ENCODE peak calls at places on chromosomes 12 and 14, in nine cellular contexts. One of them, this sample, is unnamed.

GRCh38 chr12:95763809-95764253 is 26.7 kb downstream of the NTN4 start:
- DNase-seq in heart left ventricle: peak
- DNase-seq in cortex of kidney: no peak
- DNase-seq in activated CD8-positive, alpha-beta memory T cell treated with anti-CD3 and anti-CD28 coated beads, Interleukin-2, amount 10 ng/mL, durations not matched to agents 7 days and 5 days: no peak
- DNase-seq in amniotic stem cell: peak
- DNase-seq in A172: peak
- DNase-seq in Karpas-422: no peak
- DNase-seq in GOT3: no peak
- DNase-seq in stimulated activated CD8-positive, alpha-beta memory T cell treated with anti-CD3 and anti-CD28 coated beads, Interleukin-7, amount 100 ng/mL, for 1 hour: no peak
- DNase-seq in this sample: peak

GRCh38 chr14:61475316-61475715 is 153.9 kb downstream of the PRKCH start:
- DNase-seq in heart left ventricle: no peak
- DNase-seq in cortex of kidney: no peak
- DNase-seq in activated CD8-positive, alpha-beta memory T cell treated with anti-CD3 and anti-CD28 coated beads, Interleukin-2, amount 10 ng/mL, durations not matched to agents 7 days and 5 days: no peak
- DNase-seq in amniotic stem cell: peak
- DNase-seq in A172: no peak
- DNase-seq in Karpas-422: peak
- DNase-seq in GOT3: no peak
- DNase-seq in stimulated activated CD8-positive, alpha-beta memory T cell treated with anti-CD3 and anti-CD28 coated beads, Interleukin-7, amount 100 ng/mL, for 1 hour: no peak
- DNase-seq in this sample: peak

GRCh38 chr12:124466200-124467128 is 100.9 kb downstream of the NCOR2 start:
- DNase-seq in heart left ventricle: peak
- DNase-seq in cortex of kidney: no peak
- DNase-seq in activated CD8-positive, alpha-beta memory T cell treated with anti-CD3 and anti-CD28 coated beads, Interleukin-2, amount 10 ng/mL, durations not matched to agents 7 days and 5 days: peak
- DNase-seq in amniotic stem cell: no peak
- DNase-seq in A172: peak
- DNase-seq in Karpas-422: peak
- DNase-seq in GOT3: no peak
- DNase-seq in stimulated activated CD8-positive, alpha-beta memory T cell treated with anti-CD3 and anti-CD28 coated beads, Interleukin-7, amount 100 ng/mL, for 1 hour: peak
- DNase-seq in this sample: peak

GRCh38 chr14:99744199-99744872 is 48.9 kb upstream of the EML1 start:
- DNase-seq in heart left ventricle: no peak
- DNase-seq in cortex of kidney: no peak
- DNase-seq in activated CD8-positive, alpha-beta memory T cell treated with anti-CD3 and anti-CD28 coated beads, Interleukin-2, amount 10 ng/mL, durations not matched to agents 7 days and 5 days: no peak
- DNase-seq in amniotic stem cell: no peak
- DNase-seq in A172: no peak
- DNase-seq in Karpas-422: no peak
- DNase-seq in GOT3: no peak
- DNase-seq in stimulated activated CD8-positive, alpha-beta memory T cell treated with anti-CD3 and anti-CD28 coated beads, Interleukin-7, amount 100 ng/mL, for 1 hour: no peak
- DNase-seq in this sample: no peak

GRCh38 chr14:89244720-89245119 is 172.3 kb downstream of the FOXN3 start:
- DNase-seq in heart left ventricle: no peak
- DNase-seq in cortex of kidney: no peak
- DNase-seq in activated CD8-positive, alpha-beta memory T cell treated with anti-CD3 and anti-CD28 coated beads, Interleukin-2, amount 10 ng/mL, durations not matched to agents 7 days and 5 days: no peak
- DNase-seq in amniotic stem cell: no peak
- DNase-seq in A172: no peak
- DNase-seq in Karpas-422: no peak
- DNase-seq in GOT3: no peak
- DNase-seq in stimulated activated CD8-positive, alpha-beta memory T cell treated with anti-CD3 and anti-CD28 coated beads, Interleukin-7, amount 100 ng/mL, for 1 hour: no peak
- DNase-seq in this sample: no peak

GRCh38 chr14:105294142-105294597 is 6.6 kb downstream of the BRF1 start:
- DNase-seq in heart left ventricle: peak
- DNase-seq in cortex of kidney: no peak
- DNase-seq in activated CD8-positive, alpha-beta memory T cell treated with anti-CD3 and anti-CD28 coated beads, Interleukin-2, amount 10 ng/mL, durations not matched to agents 7 days and 5 days: peak
- DNase-seq in amniotic stem cell: no peak
- DNase-seq in A172: no peak
- DNase-seq in Karpas-422: peak
- DNase-seq in GOT3: no peak
- DNase-seq in stimulated activated CD8-positive, alpha-beta memory T cell treated with anti-CD3 and anti-CD28 coated beads, Interleukin-7, amount 100 ng/mL, for 1 hour: no peak
- DNase-seq in this sample: peak

GRCh38 chr14:105347587-105347968 is 33.0 kb downstream of the PACS2 start:
- DNase-seq in heart left ventricle: no peak
- DNase-seq in cortex of kidney: no peak
- DNase-seq in activated CD8-positive, alpha-beta memory T cell treated with anti-CD3 and anti-CD28 coated beads, Interleukin-2, amount 10 ng/mL, durations not matched to agents 7 days and 5 days: no peak
- DNase-seq in amniotic stem cell: no peak
- DNase-seq in A172: no peak
- DNase-seq in Karpas-422: no peak
- DNase-seq in GOT3: no peak
- DNase-seq in stimulated activated CD8-positive, alpha-beta memory T cell treated with anti-CD3 and anti-CD28 coated beads, Interleukin-7, amount 100 ng/mL, for 1 hour: no peak
- DNase-seq in this sample: no peak

GRCh38 chr12:81261508-81262207 is 183.8 kb downstream of the ACSS3 start:
- DNase-seq in heart left ventricle: no peak
- DNase-seq in cortex of kidney: no peak
- DNase-seq in activated CD8-positive, alpha-beta memory T cell treated with anti-CD3 and anti-CD28 coated beads, Interleukin-2, amount 10 ng/mL, durations not matched to agents 7 days and 5 days: no peak
- DNase-seq in amniotic stem cell: no peak
- DNase-seq in A172: no peak
- DNase-seq in Karpas-422: no peak
- DNase-seq in GOT3: no peak
- DNase-seq in stimulated activated CD8-positive, alpha-beta memory T cell treated with anti-CD3 and anti-CD28 coated beads, Interleukin-7, amount 100 ng/mL, for 1 hour: no peak
- DNase-seq in this sample: no peak

GRCh38 chr14:34912182-34912581 is 37.0 kb upstream of the BAZ1A start:
- DNase-seq in heart left ventricle: no peak
- DNase-seq in cortex of kidney: no peak
- DNase-seq in activated CD8-positive, alpha-beta memory T cell treated with anti-CD3 and anti-CD28 coated beads, Interleukin-2, amount 10 ng/mL, durations not matched to agents 7 days and 5 days: no peak
- DNase-seq in amniotic stem cell: no peak
- DNase-seq in A172: no peak
- DNase-seq in Karpas-422: peak
- DNase-seq in GOT3: no peak
- DNase-seq in stimulated activated CD8-positive, alpha-beta memory T cell treated with anti-CD3 and anti-CD28 coated beads, Interleukin-7, amount 100 ng/mL, for 1 hour: no peak
- DNase-seq in this sample: no peak

GRCh38 chr12:124293286-124294003 is 1.4 kb upstream of the RFLNA start:
- DNase-seq in heart left ventricle: no peak
- DNase-seq in cortex of kidney: no peak
- DNase-seq in activated CD8-positive, alpha-beta memory T cell treated with anti-CD3 and anti-CD28 coated beads, Interleukin-2, amount 10 ng/mL, durations not matched to agents 7 days and 5 days: no peak
- DNase-seq in amniotic stem cell: no peak
- DNase-seq in A172: no peak
- DNase-seq in Karpas-422: no peak
- DNase-seq in GOT3: no peak
- DNase-seq in stimulated activated CD8-positive, alpha-beta memory T cell treated with anti-CD3 and anti-CD28 coated beads, Interleukin-7, amount 100 ng/mL, for 1 hour: no peak
- DNase-seq in this sample: no peak

GRCh38 chr12:96425321-96425720 is 25.1 kb upstream of the CDK17 start:
- DNase-seq in heart left ventricle: no peak
- DNase-seq in cortex of kidney: no peak
- DNase-seq in activated CD8-positive, alpha-beta memory T cell treated with anti-CD3 and anti-CD28 coated beads, Interleukin-2, amount 10 ng/mL, durations not matched to agents 7 days and 5 days: peak
- DNase-seq in amniotic stem cell: no peak
- DNase-seq in A172: peak
- DNase-seq in Karpas-422: no peak
- DNase-seq in GOT3: no peak
- DNase-seq in stimulated activated CD8-positive, alpha-beta memory T cell treated with anti-CD3 and anti-CD28 coated beads, Interleukin-7, amount 100 ng/mL, for 1 hour: no peak
- DNase-seq in this sample: peak

GRCh38 chr14:53942970-53943750 is 13.5 kb downstream of the BMP4 start:
- DNase-seq in heart left ventricle: no peak
- DNase-seq in cortex of kidney: no peak
- DNase-seq in activated CD8-positive, alpha-beta memory T cell treated with anti-CD3 and anti-CD28 coated beads, Interleukin-2, amount 10 ng/mL, durations not matched to agents 7 days and 5 days: no peak
- DNase-seq in amniotic stem cell: no peak
- DNase-seq in A172: no peak
- DNase-seq in Karpas-422: no peak
- DNase-seq in GOT3: no peak
- DNase-seq in stimulated activated CD8-positive, alpha-beta memory T cell treated with anti-CD3 and anti-CD28 coated beads, Interleukin-7, amount 100 ng/mL, for 1 hour: no peak
- DNase-seq in this sample: no peak

GRCh38 chr14:69580009-69580577 is 5.4 kb upstream of the CCDC177 start:
- DNase-seq in heart left ventricle: peak
- DNase-seq in cortex of kidney: no peak
- DNase-seq in activated CD8-positive, alpha-beta memory T cell treated with anti-CD3 and anti-CD28 coated beads, Interleukin-2, amount 10 ng/mL, durations not matched to agents 7 days and 5 days: peak
- DNase-seq in amniotic stem cell: no peak
- DNase-seq in A172: peak
- DNase-seq in Karpas-422: peak
- DNase-seq in GOT3: no peak
- DNase-seq in stimulated activated CD8-positive, alpha-beta memory T cell treated with anti-CD3 and anti-CD28 coated beads, Interleukin-7, amount 100 ng/mL, for 1 hour: no peak
- DNase-seq in this sample: peak

GRCh38 chr14:74249433-74250375 is 10.5 kb downstream of the VSX2 start:
- DNase-seq in heart left ventricle: no peak
- DNase-seq in cortex of kidney: no peak
- DNase-seq in activated CD8-positive, alpha-beta memory T cell treated with anti-CD3 and anti-CD28 coated beads, Interleukin-2, amount 10 ng/mL, durations not matched to agents 7 days and 5 days: no peak
- DNase-seq in amniotic stem cell: no peak
- DNase-seq in A172: no peak
- DNase-seq in Karpas-422: no peak
- DNase-seq in GOT3: no peak
- DNase-seq in stimulated activated CD8-positive, alpha-beta memory T cell treated with anti-CD3 and anti-CD28 coated beads, Interleukin-7, amount 100 ng/mL, for 1 hour: no peak
- DNase-seq in this sample: no peak

GRCh38 chr14:68033533-68033932 is 214.0 kb downstream of the RAD51B start:
- DNase-seq in heart left ventricle: no peak
- DNase-seq in cortex of kidney: no peak
- DNase-seq in activated CD8-positive, alpha-beta memory T cell treated with anti-CD3 and anti-CD28 coated beads, Interleukin-2, amount 10 ng/mL, durations not matched to agents 7 days and 5 days: no peak
- DNase-seq in amniotic stem cell: no peak
- DNase-seq in A172: no peak
- DNase-seq in Karpas-422: no peak
- DNase-seq in GOT3: no peak
- DNase-seq in stimulated activated CD8-positive, alpha-beta memory T cell treated with anti-CD3 and anti-CD28 coated beads, Interleukin-7, amount 100 ng/mL, for 1 hour: no peak
- DNase-seq in this sample: no peak

GRCh38 chr14:22432348-22432976 is 156.6 kb downstream of the DAD1 start:
- DNase-seq in heart left ventricle: no peak
- DNase-seq in cortex of kidney: no peak
- DNase-seq in activated CD8-positive, alpha-beta memory T cell treated with anti-CD3 and anti-CD28 coated beads, Interleukin-2, amount 10 ng/mL, durations not matched to agents 7 days and 5 days: no peak
- DNase-seq in amniotic stem cell: peak
- DNase-seq in A172: peak
- DNase-seq in Karpas-422: peak
- DNase-seq in GOT3: no peak
- DNase-seq in stimulated activated CD8-positive, alpha-beta memory T cell treated with anti-CD3 and anti-CD28 coated beads, Interleukin-7, amount 100 ng/mL, for 1 hour: no peak
- DNase-seq in this sample: peak

GRCh38 chr14:91942128-91942527 is 5.4 kb downstream of the FBLN5 start:
- DNase-seq in heart left ventricle: no peak
- DNase-seq in cortex of kidney: no peak
- DNase-seq in activated CD8-positive, alpha-beta memory T cell treated with anti-CD3 and anti-CD28 coated beads, Interleukin-2, amount 10 ng/mL, durations not matched to agents 7 days and 5 days: no peak
- DNase-seq in amniotic stem cell: no peak
- DNase-seq in A172: no peak
- DNase-seq in Karpas-422: no peak
- DNase-seq in GOT3: no peak
- DNase-seq in stimulated activated CD8-positive, alpha-beta memory T cell treated with anti-CD3 and anti-CD28 coated beads, Interleukin-7, amount 100 ng/mL, for 1 hour: no peak
- DNase-seq in this sample: no peak

GRCh38 chr12:57740656-57741412 is 2.3 kb upstream of the AGAP2 start:
- DNase-seq in heart left ventricle: no peak
- DNase-seq in cortex of kidney: no peak
- DNase-seq in activated CD8-positive, alpha-beta memory T cell treated with anti-CD3 and anti-CD28 coated beads, Interleukin-2, amount 10 ng/mL, durations not matched to agents 7 days and 5 days: peak
- DNase-seq in amniotic stem cell: no peak
- DNase-seq in A172: no peak
- DNase-seq in Karpas-422: peak
- DNase-seq in GOT3: no peak
- DNase-seq in stimulated activated CD8-positive, alpha-beta memory T cell treated with anti-CD3 and anti-CD28 coated beads, Interleukin-7, amount 100 ng/mL, for 1 hour: peak
- DNase-seq in this sample: no peak

GRCh38 chr14:61145903-61146411 is 135.2 kb downstream of the TMEM30B start:
- DNase-seq in heart left ventricle: no peak
- DNase-seq in cortex of kidney: no peak
- DNase-seq in activated CD8-positive, alpha-beta memory T cell treated with anti-CD3 and anti-CD28 coated beads, Interleukin-2, amount 10 ng/mL, durations not matched to agents 7 days and 5 days: no peak
- DNase-seq in amniotic stem cell: no peak
- DNase-seq in A172: no peak
- DNase-seq in Karpas-422: no peak
- DNase-seq in GOT3: no peak
- DNase-seq in stimulated activated CD8-positive, alpha-beta memory T cell treated with anti-CD3 and anti-CD28 coated beads, Interleukin-7, amount 100 ng/mL, for 1 hour: no peak
- DNase-seq in this sample: peak